ENCODE peak calls at places on chromosomes 3 and 15, in four cellular contexts. G is CD8-positive, alpha-beta T cell; J is stimulated activated CD4-positive, alpha-beta T cell treated with anti-CD3 and anti-CD28 coated beads, Interleukin-2, amount 100 ng/mL, for 48 hours; X is activated CD4-positive, alpha-beta T cell treated with anti-CD3 and anti-CD28 coated beads for 48 hours. O is an unnamed sample.

GRCh38 chr15:68379759-68380290 is 52.1 kb downstream of the ITGA11 start:
- DNase-seq in G (peak), J (no peak), X (no peak), O (no peak)

GRCh38 chr15:65466901-65467300 is 44.2 kb upstream of the IGDCC4 start:
- DNase-seq in G (no peak), J (no peak), X (no peak), O (no peak)

GRCh38 chr15:61794276-61794675 is 266.0 kb downstream of the VPS13C start:
- DNase-seq in G (no peak), J (no peak), X (no peak), O (no peak)

GRCh38 chr15:47179988-47180387 is 537.3 kb upstream of the SEMA6D start:
- DNase-seq in G (no peak), J (no peak), X (no peak), O (no peak)

GRCh38 chr15:74040115-74040850 is 42.1 kb downstream of the GOLGA6A start:
- DNase-seq in G (no peak), J (no peak), X (no peak), O (no peak)

GRCh38 chr3:136818191-136818850 is 605 bp upstream of the SLC35G2 start:
- DNase-seq in G (no peak), J (peak), X (peak), O (no peak)

GRCh38 chr3:192303235-192303634 is 424.1 kb downstream of the FGF12 start:
- DNase-seq in G (no peak), J (no peak), X (no peak), O (no peak)

GRCh38 chr3:72127843-72128242 is 342.9 kb upstream of the PROK2 start:
- DNase-seq in G (no peak), J (no peak), X (no peak), O (no peak)

GRCh38 chr3:196163687-196164493 is 47.3 kb downstream of the ZDHHC19 start:
- DNase-seq in G (no peak), J (no peak), X (no peak), O (no peak)

GRCh38 chr15:92899910-92900711 is at the start of gene CHD2:
- DNase-seq in G (peak), J (no peak), X (peak), O (peak)

GRCh38 chr3:56629044-56629443 is 54.0 kb downstream of the TASOR start:
- DNase-seq in G (no peak), J (no peak), X (no peak), O (no peak)

GRCh38 chr15:62165793-62166380 is 802 bp upstream of the C2CD4B start:
- DNase-seq in G (no peak), J (no peak), X (no peak), O (no peak)

GRCh38 chr3:38655708-38656300 is 6.3 kb upstream of the SCN5A start:
- DNase-seq in G (peak), J (no peak), X (peak), O (peak)

GRCh38 chr15:58475573-58476524 is 44.1 kb downstream of the LIPC start:
- DNase-seq in G (no peak), J (no peak), X (no peak), O (no peak)

GRCh38 chr15:94972314-94972713 is 741.0 kb downstream of the MCTP2 start:
- DNase-seq in G (no peak), J (no peak), X (no peak), O (no peak)

GRCh38 chr15:63198752-63199250 is 9.4 kb downstream of the RAB8B start:
- DNase-seq in G (no peak), J (no peak), X (no peak), O (no peak)

GRCh38 chr15:45667002-45667401 is 32.2 kb downstream of the SQOR start:
- DNase-seq in G (no peak), J (no peak), X (no peak), O (no peak)

GRCh38 chr3:42088803-42089520 is 2.2 kb upstream of the TRAK1 start:
- DNase-seq in G (no peak), J (no peak), X (no peak), O (no peak)

GRCh38 chr15:29857196-29857595 is 34.9 kb upstream of the TJP1 start:
- DNase-seq in G (no peak), J (no peak), X (no peak), O (no peak)